ENCODE peak calls at places on chromosomes 16 and 17, in five cellular contexts. B, K, I, Z and E are unnamed samples.
A peak's percentile ranks its signal among the peaks of the same experiment; 100 is the strongest.

GRCh38 chr17:29782917-29783316 is 147.1 kb downstream of the SSH2 start:
- DNase-seq in B (no peak), K (no peak), I (no peak), Z (no peak), E (no peak)

GRCh38 chr17:2335726-2336214 is 487 bp downstream of the TSR1 start:
- DNase-seq in B (no peak), K (no peak), I (no peak), Z (no peak), E (no peak)

GRCh38 chr17:65926599-65926998 is 265.3 kb downstream of the CEP112 start:
- DNase-seq in B (no peak), K (no peak), I (no peak), Z (no peak), E (no peak)

GRCh38 chr16:87343753-87344050 is 26.5 kb upstream of the C16orf95 start:
- DNase-seq in B (no peak), K (no peak), I (no peak), Z (no peak), E (no peak)

GRCh38 chr16:73202176-73202729 is 154.3 kb upstream of the ZFHX3 start:
- DNase-seq in B (no peak), K (peak; percentile 80), I (no peak), Z (no peak), E (no peak)

GRCh38 chr17:6940186-6940649 is 55.6 kb upstream of the ALOX12 start:
- DNase-seq in B (no peak), K (no peak), I (no peak), Z (no peak), E (peak; percentile 42)

GRCh38 chr17:48593126-48593829 is at the start of gene HOXB5:
- DNase-seq in B (no peak), K (no peak), I (no peak), Z (peak; percentile 67), E (no peak)

GRCh38 chr17:78585231-78585630 is 8.0 kb upstream of the DNAH17 start:
- DNase-seq in B (no peak), K (no peak), I (no peak), Z (no peak), E (no peak)

GRCh38 chr17:74235040-74235581 is 21.7 kb downstream of the TTYH2 start:
- DNase-seq in B (no peak), K (no peak), I (no peak), Z (no peak), E (peak; percentile 97)

GRCh38 chr17:82966415-82966814 is 113.0 kb upstream of the METRNL start:
- DNase-seq in B (no peak), K (no peak), I (no peak), Z (no peak), E (no peak)

GRCh38 chr16:10228779-10229178 is 46.6 kb upstream of the GRIN2A start:
- DNase-seq in B (peak; percentile 39), K (no peak), I (no peak), Z (no peak), E (no peak)

GRCh38 chr17:7336240-7337175 is at the start of gene ACAP1:
- DNase-seq in B (peak; percentile 81), K (no peak), I (peak; percentile 87), Z (no peak), E (no peak)

GRCh38 chr16:77556203-77556602 is 121.4 kb upstream of the ADAMTS18 start:
- DNase-seq in B (no peak), K (no peak), I (no peak), Z (no peak), E (no peak)

GRCh38 chr17:44146375-44147346 is 4.9 kb downstream of the HROB start:
- DNase-seq in B (no peak), K (no peak), I (no peak), Z (no peak), E (no peak)

GRCh38 chr17:50952889-50953288 is 86.7 kb upstream of the TOB1 start:
- DNase-seq in B (no peak), K (no peak), I (no peak), Z (no peak), E (no peak)

GRCh38 chr17:28716740-28717577 is 709 bp downstream of the RAB34 start:
- DNase-seq in B (no peak), K (peak; percentile 44), I (no peak), Z (peak; percentile 55), E (no peak)

GRCh38 chr17:51720439-51720838 is 438.1 kb downstream of the CA10 start:
- DNase-seq in B (no peak), K (no peak), I (no peak), Z (no peak), E (no peak)

GRCh38 chr16:89583895-89584644 is 8.5 kb downstream of the CPNE7 start:
- DNase-seq in B (no peak), K (no peak), I (no peak), Z (no peak), E (no peak)

GRCh38 chr16:3513892-3514600 is 13.2 kb downstream of the CLUAP1 start:
- DNase-seq in B (no peak), K (no peak), I (no peak), Z (no peak), E (no peak)

GRCh38 chr17:67293251-67294203 is 48.5 kb upstream of the HELZ start:
- DNase-seq in B (peak; percentile 85), K (peak; percentile 61), I (peak; percentile 54), Z (peak; percentile 46), E (peak; percentile 12)

GRCh38 chr17:50203589-50204345 is 2.3 kb upstream of the COL1A1 start:
- DNase-seq in B (no peak), K (peak; percentile 71), I (no peak), Z (no peak), E (no peak)